ENCODE peak calls at places on chromosome 16, in four cellular contexts. One of them, this sample, is unnamed.

GRCh38 chr16:23148513-23149266 is 562 bp downstream of the USP31 start:
- DNase-seq in NCI-H748 treated with DMSO at 0.1 percent for 48 hours: no peak
- DNase-seq in activated naive CD4-positive, alpha-beta T cell treated with anti-CD3 and anti-CD28 coated beads, Interleukin-2, amount 50 U/mL, for 16 hours: peak; percentile 70
- DNase-seq in stimulated activated effector memory CD8-positive, alpha-beta T cell treated with anti-CD3 and anti-CD28 coated beads, Interleukin-12 subunit alpha, Interleukin-12 subunit beta, amount 100 ng/mL, for 72 hours: peak; percentile 34
- DNase-seq in this sample: peak; percentile 62

GRCh38 chr16:30723725-30724355 is 24.4 kb upstream of the PHKG2 start:
- DNase-seq in NCI-H748 treated with DMSO at 0.1 percent for 48 hours: no peak
- DNase-seq in activated naive CD4-positive, alpha-beta T cell treated with anti-CD3 and anti-CD28 coated beads, Interleukin-2, amount 50 U/mL, for 16 hours: no peak
- DNase-seq in stimulated activated effector memory CD8-positive, alpha-beta T cell treated with anti-CD3 and anti-CD28 coated beads, Interleukin-12 subunit alpha, Interleukin-12 subunit beta, amount 100 ng/mL, for 72 hours: no peak
- DNase-seq in this sample: no peak

GRCh38 chr16:81170824-81171223 is 67.7 kb upstream of the BCO1 start:
- DNase-seq in NCI-H748 treated with DMSO at 0.1 percent for 48 hours: no peak
- DNase-seq in stimulated activated effector memory CD8-positive, alpha-beta T cell treated with anti-CD3 and anti-CD28 coated beads, Interleukin-12 subunit alpha, Interleukin-12 subunit beta, amount 100 ng/mL, for 72 hours: no peak
- DNase-seq in activated naive CD4-positive, alpha-beta T cell treated with anti-CD3 and anti-CD28 coated beads, Interleukin-2, amount 50 U/mL, for 16 hours: no peak
- DNase-seq in this sample: no peak

GRCh38 chr16:3542601-3543373 is 34.4 kb downstream of the NLRC3 start:
- DNase-seq in stimulated activated effector memory CD8-positive, alpha-beta T cell treated with anti-CD3 and anti-CD28 coated beads, Interleukin-12 subunit alpha, Interleukin-12 subunit beta, amount 100 ng/mL, for 72 hours: no peak
- DNase-seq in NCI-H748 treated with DMSO at 0.1 percent for 48 hours: no peak
- DNase-seq in activated naive CD4-positive, alpha-beta T cell treated with anti-CD3 and anti-CD28 coated beads, Interleukin-2, amount 50 U/mL, for 16 hours: no peak
- DNase-seq in this sample: no peak

GRCh38 chr16:81493755-81494433 is 49.3 kb downstream of the CMIP start:
- DNase-seq in stimulated activated effector memory CD8-positive, alpha-beta T cell treated with anti-CD3 and anti-CD28 coated beads, Interleukin-12 subunit alpha, Interleukin-12 subunit beta, amount 100 ng/mL, for 72 hours: no peak
- DNase-seq in NCI-H748 treated with DMSO at 0.1 percent for 48 hours: no peak
- DNase-seq in activated naive CD4-positive, alpha-beta T cell treated with anti-CD3 and anti-CD28 coated beads, Interleukin-2, amount 50 U/mL, for 16 hours: peak; percentile 20
- DNase-seq in this sample: no peak

GRCh38 chr16:31504159-31504558 is 4.0 kb downstream of the RUSF1 start:
- DNase-seq in NCI-H748 treated with DMSO at 0.1 percent for 48 hours: no peak
- DNase-seq in stimulated activated effector memory CD8-positive, alpha-beta T cell treated with anti-CD3 and anti-CD28 coated beads, Interleukin-12 subunit alpha, Interleukin-12 subunit beta, amount 100 ng/mL, for 72 hours: no peak
- DNase-seq in activated naive CD4-positive, alpha-beta T cell treated with anti-CD3 and anti-CD28 coated beads, Interleukin-2, amount 50 U/mL, for 16 hours: no peak
- DNase-seq in this sample: no peak

GRCh38 chr16:75380870-75381269 is 52.4 kb downstream of the CFDP1 start:
- DNase-seq in activated naive CD4-positive, alpha-beta T cell treated with anti-CD3 and anti-CD28 coated beads, Interleukin-2, amount 50 U/mL, for 16 hours: no peak
- DNase-seq in NCI-H748 treated with DMSO at 0.1 percent for 48 hours: no peak
- DNase-seq in stimulated activated effector memory CD8-positive, alpha-beta T cell treated with anti-CD3 and anti-CD28 coated beads, Interleukin-12 subunit alpha, Interleukin-12 subunit beta, amount 100 ng/mL, for 72 hours: no peak
- DNase-seq in this sample: no peak

GRCh38 chr16:81817789-81818304 is 38.8 kb downstream of the PLCG2 start:
- DNase-seq in stimulated activated effector memory CD8-positive, alpha-beta T cell treated with anti-CD3 and anti-CD28 coated beads, Interleukin-12 subunit alpha, Interleukin-12 subunit beta, amount 100 ng/mL, for 72 hours: no peak
- DNase-seq in NCI-H748 treated with DMSO at 0.1 percent for 48 hours: no peak
- DNase-seq in activated naive CD4-positive, alpha-beta T cell treated with anti-CD3 and anti-CD28 coated beads, Interleukin-2, amount 50 U/mL, for 16 hours: no peak
- DNase-seq in this sample: no peak

GRCh38 chr16:84686702-84687298 is 13.0 kb upstream of the USP10 start:
- DNase-seq in NCI-H748 treated with DMSO at 0.1 percent for 48 hours: no peak
- DNase-seq in activated naive CD4-positive, alpha-beta T cell treated with anti-CD3 and anti-CD28 coated beads, Interleukin-2, amount 50 U/mL, for 16 hours: no peak
- DNase-seq in stimulated activated effector memory CD8-positive, alpha-beta T cell treated with anti-CD3 and anti-CD28 coated beads, Interleukin-12 subunit alpha, Interleukin-12 subunit beta, amount 100 ng/mL, for 72 hours: no peak
- DNase-seq in this sample: no peak

GRCh38 chr16:84464116-84464515 is 40.3 kb downstream of the MEAK7 start:
- DNase-seq in NCI-H748 treated with DMSO at 0.1 percent for 48 hours: no peak
- DNase-seq in activated naive CD4-positive, alpha-beta T cell treated with anti-CD3 and anti-CD28 coated beads, Interleukin-2, amount 50 U/mL, for 16 hours: no peak
- DNase-seq in stimulated activated effector memory CD8-positive, alpha-beta T cell treated with anti-CD3 and anti-CD28 coated beads, Interleukin-12 subunit alpha, Interleukin-12 subunit beta, amount 100 ng/mL, for 72 hours: no peak
- DNase-seq in this sample: no peak

GRCh38 chr16:52128407-52128806 is 418.5 kb downstream of the TOX3 start:
- DNase-seq in activated naive CD4-positive, alpha-beta T cell treated with anti-CD3 and anti-CD28 coated beads, Interleukin-2, amount 50 U/mL, for 16 hours: no peak
- DNase-seq in NCI-H748 treated with DMSO at 0.1 percent for 48 hours: no peak
- DNase-seq in stimulated activated effector memory CD8-positive, alpha-beta T cell treated with anti-CD3 and anti-CD28 coated beads, Interleukin-12 subunit alpha, Interleukin-12 subunit beta, amount 100 ng/mL, for 72 hours: no peak
- DNase-seq in this sample: no peak

GRCh38 chr16:65546353-65546791 is 424.5 kb upstream of the CDH11 start:
- DNase-seq in NCI-H748 treated with DMSO at 0.1 percent for 48 hours: no peak
- DNase-seq in activated naive CD4-positive, alpha-beta T cell treated with anti-CD3 and anti-CD28 coated beads, Interleukin-2, amount 50 U/mL, for 16 hours: no peak
- DNase-seq in stimulated activated effector memory CD8-positive, alpha-beta T cell treated with anti-CD3 and anti-CD28 coated beads, Interleukin-12 subunit alpha, Interleukin-12 subunit beta, amount 100 ng/mL, for 72 hours: no peak
- DNase-seq in this sample: no peak

GRCh38 chr16:27446721-27447120 is 44.7 kb downstream of the IL21R start:
- DNase-seq in NCI-H748 treated with DMSO at 0.1 percent for 48 hours: no peak
- DNase-seq in stimulated activated effector memory CD8-positive, alpha-beta T cell treated with anti-CD3 and anti-CD28 coated beads, Interleukin-12 subunit alpha, Interleukin-12 subunit beta, amount 100 ng/mL, for 72 hours: no peak
- DNase-seq in activated naive CD4-positive, alpha-beta T cell treated with anti-CD3 and anti-CD28 coated beads, Interleukin-2, amount 50 U/mL, for 16 hours: peak; percentile 50
- DNase-seq in this sample: no peak

GRCh38 chr16:22888791-22889190 is 74.8 kb downstream of the HS3ST2 start:
- DNase-seq in stimulated activated effector memory CD8-positive, alpha-beta T cell treated with anti-CD3 and anti-CD28 coated beads, Interleukin-12 subunit alpha, Interleukin-12 subunit beta, amount 100 ng/mL, for 72 hours: no peak
- DNase-seq in activated naive CD4-positive, alpha-beta T cell treated with anti-CD3 and anti-CD28 coated beads, Interleukin-2, amount 50 U/mL, for 16 hours: no peak
- DNase-seq in NCI-H748 treated with DMSO at 0.1 percent for 48 hours: no peak
- DNase-seq in this sample: no peak

GRCh38 chr16:53511403-53512280 is 8.6 kb upstream of the AKTIP start:
- DNase-seq in stimulated activated effector memory CD8-positive, alpha-beta T cell treated with anti-CD3 and anti-CD28 coated beads, Interleukin-12 subunit alpha, Interleukin-12 subunit beta, amount 100 ng/mL, for 72 hours: no peak
- DNase-seq in activated naive CD4-positive, alpha-beta T cell treated with anti-CD3 and anti-CD28 coated beads, Interleukin-2, amount 50 U/mL, for 16 hours: no peak
- DNase-seq in NCI-H748 treated with DMSO at 0.1 percent for 48 hours: no peak
- DNase-seq in this sample: no peak

This sample was measured in GM19239.